ENCODE peak calls at places on chromosomes 6 and 20, in five cellular contexts. U, Z, B, G and X are unnamed samples.

GRCh38 chr6:17011985-17012384 is 89.9 kb upstream of the STMND1 start:
- DNase-seq in Z (no peak), U (no peak), G (no peak), B (no peak), X (no peak)

GRCh38 chr20:21607971-21608735 is 94.3 kb upstream of the NKX2-2 start:
- DNase-seq in U (no peak), G (peak), Z (no peak), B (no peak), X (no peak)

GRCh38 chr6:160355001-160355400 is 6.8 kb downstream of the SLC22A3 start:
- DNase-seq in Z (peak), B (no peak), G (no peak), U (no peak), X (peak)

GRCh38 chr6:63263456-63263855 is 52.2 kb downstream of the FKBP1C start:
- DNase-seq in G (no peak), B (no peak), U (no peak), Z (no peak), X (no peak)

GRCh38 chr6:69795469-69796080 is 1.2 kb downstream of the LMBRD1 start:
- DNase-seq in Z (peak), G (no peak), B (no peak), U (no peak), X (no peak)

GRCh38 chr20:10648651-10649050 is 25.1 kb downstream of the JAG1 start:
- DNase-seq in U (no peak), B (peak), G (no peak), Z (peak), X (peak)

GRCh38 chr6:56499121-56499520 is 143.6 kb downstream of the DST start:
- DNase-seq in G (no peak), Z (peak), U (no peak), B (no peak), X (no peak)

GRCh38 chr6:17505062-17505476 is 95.0 kb upstream of the FAM8A1 start:
- DNase-seq in U (no peak), G (no peak), B (peak), Z (peak), X (peak)

GRCh38 chr6:22362361-22362760 is 65.5 kb upstream of the PRL start:
- DNase-seq in Z (peak), G (no peak), U (no peak), B (no peak), X (no peak)

GRCh38 chr20:17680128-17680835 is 1.8 kb downstream of the RRBP1 start:
- DNase-seq in U (peak), G (peak), Z (peak), B (peak), X (peak)

GRCh38 chr6:149419696-149420404 is 19.8 kb downstream of the SUMO4 start:
- DNase-seq in U (no peak), B (no peak), Z (no peak), G (no peak), X (no peak)

GRCh38 chr6:108945686-108946158 is 97.5 kb downstream of the ARMC2 start:
- DNase-seq in U (peak), B (peak), G (peak), Z (peak), X (peak)

GRCh38 chr6:10278786-10279185 is 136.1 kb downstream of the TFAP2A start:
- DNase-seq in Z (no peak), B (no peak), G (peak), U (no peak), X (no peak)

GRCh38 chr6:2507638-2508037 is 243.1 kb downstream of the MYLK4 start:
- DNase-seq in B (no peak), G (no peak), Z (no peak), U (no peak), X (no peak)

GRCh38 chr20:21513881-21514540 is at the start of gene NKX2-2:
- DNase-seq in Z (no peak), B (no peak), U (no peak), G (no peak), X (no peak)

GRCh38 chr6:104014560-104014959 is 845.2 kb downstream of the HACE1 start:
- DNase-seq in Z (no peak), U (no peak), G (no peak), B (no peak), X (no peak)

GRCh38 chr6:45486739-45487138 is 109.0 kb upstream of the SUPT3H start:
- DNase-seq in G (no peak), B (no peak), Z (no peak), U (no peak), X (no peak)

GRCh38 chr6:101397199-101397598 is 3.7 kb downstream of the GRIK2 start:
- DNase-seq in U (no peak), G (no peak), B (no peak), Z (peak), X (no peak)

GRCh38 chr6:15351631-15352030 is 105.8 kb downstream of the JARID2 start:
- DNase-seq in Z (peak), G (peak), B (peak), U (no peak), X (peak)

GRCh38 chr6:44514576-44515193 is 127.2 kb downstream of the CDC5L start:
- DNase-seq in G (no peak), U (peak), B (no peak), Z (no peak), X (no peak)

GRCh38 chr6:21791596-21791995 is 198.0 kb downstream of the SOX4 start:
- DNase-seq in U (no peak), Z (no peak), B (no peak), G (no peak), X (peak)

GRCh38 chr20:61954276-61955021 is 111.2 kb downstream of the TAF4 start:
- DNase-seq in G (peak), U (peak), Z (no peak), B (no peak), X (no peak)

GRCh38 chr20:24194133-24194532 is 205.6 kb upstream of the GGTLC1 start:
- DNase-seq in Z (no peak), B (no peak), U (no peak), G (no peak), X (no peak)

GRCh38 chr20:46709459-46710148 is at the start of gene SLC2A10:
- DNase-seq in U (peak), G (peak), B (peak), Z (peak), X (peak)

GRCh38 chr6:107666084-107666981 is 157.8 kb downstream of the SCML4 start:
- DNase-seq in U (no peak), G (no peak), Z (peak), B (no peak), X (peak)

GRCh38 chr20:2816030-2816582 is at the start of gene TMEM239:
- DNase-seq in U (peak), Z (no peak), B (no peak), G (peak), X (no peak)

GRCh38 chr6:64010646-64011045 is 375.0 kb downstream of the PHF3 start:
- DNase-seq in U (no peak), B (no peak), G (no peak), Z (no peak), X (no peak)

GRCh38 chr6:131210469-131210868 is 75.2 kb downstream of the AKAP7 start:
- DNase-seq in G (no peak), Z (peak), U (no peak), B (no peak), X (no peak)

GRCh38 chr6:6564154-6564553 is 24.4 kb upstream of the LY86 start:
- DNase-seq in B (no peak), G (no peak), U (no peak), Z (no peak), X (no peak)

GRCh38 chr6:160137130-160137988 is 15.7 kb downstream of the SLC22A1 start:
- DNase-seq in U (peak), G (no peak), B (no peak), Z (no peak), X (no peak)

GRCh38 chr20:2300420-2300819 is 4.6 kb downstream of the TGM3 start:
- DNase-seq in Z (no peak), U (peak), G (peak), B (no peak), X (no peak)

GRCh38 chr6:72824833-72825232 is 203.0 kb downstream of the KCNQ5 start:
- DNase-seq in G (no peak), Z (no peak), B (no peak), U (no peak), X (no peak)

GRCh38 chr6:72820153-72820552 is 198.3 kb downstream of the KCNQ5 start:
- DNase-seq in U (no peak), B (no peak), Z (no peak), G (no peak), X (no peak)

GRCh38 chr6:72820906-72821305 is 199.0 kb downstream of the KCNQ5 start:
- DNase-seq in U (no peak), B (no peak), G (no peak), Z (no peak), X (no peak)

GRCh38 chr6:72825265-72825918 is 203.5 kb downstream of the KCNQ5 start:
- DNase-seq in B (peak), G (no peak), Z (peak), U (no peak), X (peak)

GRCh38 chr6:72822691-72823090 is 200.8 kb downstream of the KCNQ5 start:
- DNase-seq in U (no peak), B (no peak), Z (no peak), G (no peak), X (no peak)
- TF ChIP-seq CTCF in U (no peak), B (no peak), Z (no peak), G (no peak), X (no peak)

GRCh38 chr6:54481096-54481495 is 172.9 kb downstream of the TINAG start:
- DNase-seq in G (no peak), B (no peak), Z (no peak), U (no peak), X (no peak)
- TF ChIP-seq CTCF in G (no peak), B (no peak), Z (no peak), U (no peak), X (no peak)

DNA sequence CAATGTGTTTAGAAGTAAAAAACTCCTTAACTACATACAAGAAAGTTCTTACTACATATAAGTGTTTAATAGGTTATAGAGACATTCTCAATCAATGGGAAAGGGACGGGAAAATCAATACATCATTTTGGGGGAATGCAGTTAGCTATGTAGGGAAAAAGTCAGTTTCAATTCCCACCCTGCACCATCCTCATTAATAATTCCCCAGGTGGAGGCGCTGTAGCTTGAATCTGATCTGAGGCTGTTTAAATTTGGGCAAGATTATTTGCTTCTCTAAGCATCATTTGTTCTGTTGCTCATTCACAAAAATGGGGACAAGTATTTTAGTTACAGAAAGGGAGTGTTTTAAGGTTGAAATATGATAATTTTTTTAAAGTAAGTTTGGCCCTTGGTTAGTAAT is 19.1 kb downstream of the OLIG3 start:
- DNase-seq in Z (no peak), B (no peak), G (no peak), U (no peak), X (no peak)
- TF ChIP-seq CTCF in Z (no peak), B (peak), G (no peak), U (no peak), X (peak)

DNA sequence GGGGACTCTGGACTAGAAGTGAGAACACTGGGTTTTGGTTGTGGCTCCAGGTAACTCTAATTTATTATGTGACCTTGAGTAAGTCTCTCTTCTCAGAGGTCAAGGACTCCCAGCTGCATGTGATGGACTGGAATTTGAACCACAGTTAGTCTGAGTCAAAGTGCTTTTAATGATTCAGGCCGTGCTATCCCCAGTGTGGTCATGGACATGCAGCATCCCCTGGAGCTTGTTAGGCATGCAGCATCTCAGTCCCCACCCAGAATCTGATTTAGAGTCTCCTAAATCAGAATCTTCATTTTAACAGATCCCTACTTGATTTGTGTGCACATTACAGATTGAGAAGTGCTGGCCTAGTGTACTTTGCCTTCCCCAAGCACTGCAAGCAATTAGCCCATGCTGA is 74.2 kb downstream of the TOX2 start:
- DNase-seq in G (no peak), Z (peak), B (peak), U (peak), X (peak)
- TF ChIP-seq CTCF in G (no peak), Z (peak), B (peak), U (no peak), X (peak)

DNA sequence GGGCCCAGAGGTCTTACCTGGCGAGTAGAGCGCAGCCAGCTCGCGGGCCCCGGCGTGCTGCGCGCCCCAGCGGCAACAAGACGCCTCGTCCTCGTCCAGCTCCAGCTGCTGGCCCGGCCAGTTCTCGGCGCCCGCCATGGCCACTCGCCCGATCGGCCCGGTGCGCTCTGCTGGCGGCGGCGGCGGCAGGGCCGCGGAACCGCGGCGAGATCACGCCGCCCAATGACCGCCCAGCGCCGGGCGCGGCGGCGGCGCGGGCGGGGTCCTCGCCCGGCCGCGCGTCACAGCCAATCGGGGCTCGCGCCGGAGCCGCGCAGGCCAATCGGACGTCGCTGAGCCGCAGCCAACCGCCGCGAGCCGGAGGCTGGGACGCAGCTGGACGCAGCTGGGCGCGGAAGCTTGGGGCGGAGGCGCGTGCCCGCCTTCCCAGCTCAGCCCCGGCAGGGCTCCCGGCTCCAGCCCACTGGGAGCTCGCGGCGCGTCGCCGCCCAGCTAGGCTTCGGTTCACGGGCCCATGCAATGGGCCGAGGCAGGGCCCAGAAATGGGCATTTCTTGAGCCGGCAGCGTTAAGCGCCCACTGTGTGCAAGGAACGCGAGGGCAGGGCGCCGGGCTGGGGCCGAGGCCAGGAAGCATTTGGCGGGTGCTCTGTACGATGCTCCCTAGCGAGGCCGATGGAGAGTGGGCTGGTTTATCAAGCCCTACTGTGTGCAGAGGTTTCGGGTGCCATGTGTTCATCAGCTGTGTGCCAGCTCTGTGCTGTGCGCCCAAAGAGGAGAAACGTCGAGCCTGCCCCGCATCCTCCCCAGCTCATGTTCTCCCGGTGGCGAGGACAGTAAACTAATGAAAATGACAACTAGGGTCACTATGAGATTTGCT is at the start of gene PEDS1:
- DNase-seq in G (peak), B (peak), Z (peak), U (peak), X (peak)
- TF ChIP-seq CTCF in G (no peak), B (no peak), Z (no peak), U (no peak), X (no peak)